ENCODE peak calls at places on chromosomes 3 and 15, in nine cellular contexts. U, T, M, D, S, Y, A, F and Z are unnamed samples.
A peak's percentile ranks its signal among the peaks of the same experiment; 100 is the strongest.

GRCh38 chr3:8488877-8489865 is 12.5 kb upstream of the LMCD1 start:
- DNase-seq in M (no peak), D (peak; percentile 34), F (no peak), S (peak; percentile 93), Y (no peak), U (no peak), A (no peak), T (no peak), Z (no peak)

GRCh38 chr15:52710050-52710709 is 31.0 kb upstream of the ATOSA start:
- DNase-seq in U (no peak), Y (peak; percentile 68), A (peak; percentile 24), S (peak; percentile 15), D (peak; percentile 40), M (no peak), T (no peak), F (no peak), Z (no peak)

GRCh38 chr15:95298729-95299128 is 1031.8 kb upstream of the NR2F2 start:
- DNase-seq in A (no peak), F (no peak), T (no peak), D (no peak), U (no peak), M (no peak), S (no peak), Y (no peak), Z (no peak)

GRCh38 chr3:128471720-128472119 is 5.0 kb upstream of the DNAJB8 start:
- DNase-seq in F (no peak), D (no peak), U (no peak), S (no peak), Y (no peak), T (no peak), M (no peak), A (no peak), Z (no peak)

GRCh38 chr15:70826634-70827033 is 27.3 kb downstream of the LARP6 start:
- DNase-seq in U (peak; percentile 78), F (no peak), D (peak; percentile 91), A (no peak), M (no peak), Y (peak; percentile 93), T (peak; percentile 28), S (peak; percentile 88), Z (peak; percentile 48)

GRCh38 chr3:177286034-177286433 is 88.8 kb upstream of the TBL1XR1 start:
- DNase-seq in S (no peak), U (no peak), A (no peak), Y (peak; percentile 94), F (no peak), D (peak; percentile 92), M (no peak), T (no peak), Z (no peak)

GRCh38 chr3:33355611-33356010 is 78.4 kb downstream of the FBXL2 start:
- DNase-seq in D (peak; percentile 53), A (no peak), F (no peak), M (no peak), Y (peak; percentile 72), T (no peak), U (no peak), S (peak; percentile 76), Z (no peak)

GRCh38 chr3:186168976-186169375 is 60.1 kb upstream of the ETV5 start:
- DNase-seq in A (no peak), F (no peak), Y (no peak), M (no peak), D (no peak), S (no peak), U (no peak), T (no peak), Z (no peak)

GRCh38 chr3:50562866-50563265 is 4.7 kb downstream of the C3orf18 start:
- DNase-seq in A (no peak), S (peak; percentile 81), M (no peak), T (no peak), D (peak; percentile 88), Y (peak; percentile 86), U (peak; percentile 58), F (no peak), Z (no peak)

GRCh38 chr3:16587703-16588070 is 17.5 kb downstream of the DAZL start:
- DNase-seq in Y (no peak), S (peak; percentile 11), T (no peak), U (peak; percentile 6), D (no peak), F (no peak), A (no peak), M (no peak), Z (no peak)

DNA sequence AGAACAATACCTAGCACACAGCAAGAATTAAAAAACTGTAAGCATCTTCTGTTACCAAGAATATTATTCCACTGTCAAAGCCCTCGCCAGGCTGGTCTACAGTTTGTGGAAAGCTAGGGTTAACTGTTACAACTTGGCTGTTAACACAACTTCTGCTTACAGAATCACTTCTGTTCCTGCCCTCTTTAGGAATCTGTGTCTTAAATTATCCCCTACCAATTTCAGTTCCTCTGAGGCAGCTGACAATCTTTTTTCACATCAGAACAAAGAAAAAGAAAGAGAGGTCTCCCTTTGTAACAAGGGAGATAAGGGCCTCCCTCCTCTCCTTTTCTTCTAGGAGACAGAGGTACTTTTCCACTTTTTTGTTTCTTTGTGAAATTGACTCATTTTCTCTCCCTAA is 188.9 kb downstream of the FMN1 start:
- DNase-seq in F (no peak), T (no peak), D (no peak), Y (no peak), M (no peak), A (no peak), S (no peak), U (no peak), Z (no peak)
- H3K4me3 ChIP-seq in F (no peak overlapping the region), T (no peak overlapping the region), D (no peak overlapping the region), Y (no peak overlapping the region), M (no peak overlapping the region), A (no peak overlapping the region), S (no peak overlapping the region), U (no peak overlapping the region), Z (no peak overlapping the region)

GRCh38 chr3:159322322-159322939 is 520.6 kb downstream of the MFSD1 start:
- DNase-seq in A (peak; percentile 61), S (peak; percentile 42), U (no peak), T (peak; percentile 21), F (peak; percentile 38), M (peak; percentile 39), D (no peak), Y (peak; percentile 29), Z (peak; percentile 9)
- TF ChIP-seq CTCF in A (peak; percentile 89), S (peak; percentile 95), U (peak; percentile 87), T (peak; percentile 57), F (peak; percentile 74), M (peak; percentile 36), D (peak; percentile 80), Y (peak; percentile 74), Z (peak; percentile 97)

GRCh38 chr15:65521355-65521754 is 3.9 kb upstream of the DPP8 start:
- DNase-seq in Y (no peak), F (no peak), A (no peak), M (no peak), T (no peak), D (no peak), U (no peak), S (no peak), Z (no peak)

GRCh38 chr15:65517866-65518207 is 348 bp upstream of the DPP8 start:
- DNase-seq in F (no peak), U (no peak), D (no peak), S (peak; percentile 54), M (no peak), Y (no peak), T (no peak), A (no peak), Z (no peak)

GRCh38 chr15:65518633-65519285 is 1.3 kb upstream of the DPP8 start:
- DNase-seq in F (no peak), U (no peak), S (no peak), D (no peak), A (no peak), M (no peak), Y (no peak), T (no peak), Z (no peak)

GRCh38 chr15:65516997-65517865 is at the start of gene DPP8:
- DNase-seq in U (peak; percentile 38), D (peak; percentile 90), T (peak; percentile 96), A (peak; percentile 98), M (peak; percentile 93), F (peak; percentile 93), S (peak; percentile 93), Y (peak; percentile 95), Z (peak; percentile 80)

DNA sequence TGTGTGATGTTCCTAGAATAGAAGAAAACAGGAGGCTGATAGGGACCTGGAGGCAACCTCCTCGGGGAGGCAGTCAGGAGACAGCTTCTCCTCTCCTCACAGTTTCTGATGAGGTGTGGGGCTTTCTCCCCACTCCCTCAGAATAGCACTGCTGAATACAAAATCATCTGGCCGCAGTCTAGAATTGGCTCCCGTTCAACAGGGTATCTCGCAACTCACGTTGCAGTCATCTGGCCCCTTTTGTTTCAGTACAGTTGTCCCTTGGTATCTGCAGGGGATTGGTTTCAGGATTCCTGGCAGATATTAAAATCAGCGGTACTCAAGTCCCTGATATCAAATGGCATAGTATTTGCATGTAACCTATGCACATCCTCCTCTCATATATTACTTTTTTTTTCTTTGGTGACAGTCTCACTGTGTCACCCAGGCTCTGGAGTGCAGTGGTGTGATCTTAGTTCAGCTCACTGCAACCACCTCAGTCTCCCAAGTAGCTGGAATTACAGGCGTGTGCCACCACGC is 2.4 kb upstream of the DPP8 start:
- DNase-seq in F (no peak), M (no peak), Y (no peak), U (no peak), S (no peak), A (no peak), T (no peak), D (no peak), Z (no peak)
- H3K4me3 ChIP-seq in F (no peak overlapping the region), M (no peak overlapping the region), Y (no peak overlapping the region), U (no peak overlapping the region), S (no peak overlapping the region), A (no peak overlapping the region), T (no peak overlapping the region), D (no peak overlapping the region), Z (no peak overlapping the region)

DNA sequence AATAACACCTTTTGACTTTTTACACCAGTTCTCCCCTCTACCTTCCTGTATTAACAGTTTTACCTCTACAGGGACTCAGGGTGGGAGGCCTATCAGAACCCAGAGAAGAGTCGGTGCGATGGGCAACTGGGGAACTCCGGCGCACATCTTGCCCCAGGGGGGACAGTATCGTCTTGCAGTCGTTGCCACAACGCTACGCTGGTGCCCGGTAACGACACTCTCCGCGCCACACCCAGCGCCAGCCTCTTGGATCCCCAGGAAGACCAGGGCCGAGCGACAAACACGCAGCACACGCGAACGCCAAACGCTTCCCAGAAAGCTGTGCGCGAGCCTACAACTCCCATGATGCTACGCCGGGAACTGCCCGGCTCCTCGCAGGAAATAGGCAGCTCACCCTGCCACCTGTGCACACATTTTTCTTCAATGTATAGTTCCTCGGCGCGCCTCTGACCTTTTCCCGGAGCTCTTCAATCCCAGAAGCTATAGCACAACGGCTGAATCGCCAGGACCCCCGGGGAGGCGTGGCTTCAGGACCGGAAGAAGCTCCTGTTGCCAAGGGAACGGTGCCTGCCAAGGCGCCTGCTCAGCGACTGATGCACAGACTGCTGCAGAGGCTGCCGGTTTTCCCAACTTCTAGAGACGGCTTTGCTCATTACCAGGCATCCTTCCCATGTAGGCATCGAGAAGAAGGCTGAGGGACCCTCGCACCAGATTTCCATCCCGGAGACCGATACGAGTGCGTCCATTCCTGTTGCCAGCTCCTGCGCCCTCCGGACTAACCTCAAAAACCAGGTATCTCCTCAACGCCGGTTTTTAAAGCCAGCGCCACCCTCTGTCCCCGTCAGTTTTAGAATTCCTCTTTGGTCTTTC is at the start of gene ARL6:
- DNase-seq in A (peak; percentile 88), T (peak; percentile 82), S (peak; percentile 86), D (peak; percentile 84), F (peak; percentile 82), Y (peak; percentile 85), U (peak; percentile 50), M (peak; percentile 78), Z (peak; percentile 55)
- TF ChIP-seq CTCF in A (no peak), T (no peak), S (peak; percentile 9), D (no peak), F (no peak), Y (peak; percentile 19), U (peak; percentile 33), M (no peak), Z (no peak)

GRCh38 chr15:37090543-37091175 is 9.7 kb downstream of the MEIS2 start:
- DNase-seq in T (no peak), Y (no peak), F (no peak), U (no peak), M (no peak), A (no peak), S (no peak), D (no peak), Z (no peak)
- H3K4me3 ChIP-seq in T (peak overlapping the region; percentile 41), Y (no peak overlapping the region), F (peak overlapping the region; percentile 76), U (no peak overlapping the region), M (no peak overlapping the region), A (no peak overlapping the region), S (no peak overlapping the region), D (no peak overlapping the region), Z (no peak overlapping the region)